ENCODE peak calls at places on chromosomes 11 and 22, in eight cellular contexts. One of them, this sample, is unnamed.

GRCh38 chr22:47257566-47257965 is 495.1 kb downstream of the TBC1D22A start:
- DNase-seq in fibroblast of mammary gland: no peak
- DNase-seq in Peyer's patch: no peak
- DNase-seq in A549: no peak
- DNase-seq in choroid plexus epithelial cell: no peak
- DNase-seq in left ventricle myocardium inferior: no peak
- DNase-seq in fibroblast of villous mesenchyme: no peak
- DNase-seq in LNCaP clone FGC: no peak
- DNase-seq in this sample: no peak

GRCh38 chr22:33400061-33400840 is 342.1 kb upstream of the SYN3 start:
- DNase-seq in fibroblast of mammary gland: no peak
- DNase-seq in Peyer's patch: no peak
- DNase-seq in A549: no peak
- DNase-seq in choroid plexus epithelial cell: no peak
- DNase-seq in left ventricle myocardium inferior: no peak
- DNase-seq in fibroblast of villous mesenchyme: no peak
- DNase-seq in LNCaP clone FGC: no peak
- DNase-seq in this sample: no peak

GRCh38 chr11:15114501-15115475 is at the start of gene INSC:
- DNase-seq in fibroblast of mammary gland: peak; percentile 46
- DNase-seq in Peyer's patch: no peak
- DNase-seq in A549: no peak
- DNase-seq in choroid plexus epithelial cell: peak; percentile 22
- DNase-seq in left ventricle myocardium inferior: peak; percentile 18
- DNase-seq in fibroblast of villous mesenchyme: peak; percentile 14
- DNase-seq in LNCaP clone FGC: no peak
- DNase-seq in this sample: no peak

GRCh38 chr11:65558002-65558784 is at the start of gene LTBP3:
- DNase-seq in fibroblast of mammary gland: peak; percentile 71
- DNase-seq in Peyer's patch: peak; percentile 58
- DNase-seq in A549: peak; percentile 64
- DNase-seq in choroid plexus epithelial cell: peak; percentile 88
- DNase-seq in left ventricle myocardium inferior: peak; percentile 87
- DNase-seq in fibroblast of villous mesenchyme: peak; percentile 76
- DNase-seq in LNCaP clone FGC: no peak
- DNase-seq in this sample: no peak

GRCh38 chr22:36055376-36056310 is 27.0 kb upstream of the RBFOX2 start:
- DNase-seq in fibroblast of mammary gland: peak; percentile 54
- DNase-seq in Peyer's patch: no peak
- DNase-seq in A549: no peak
- DNase-seq in choroid plexus epithelial cell: peak; percentile 36
- DNase-seq in left ventricle myocardium inferior: peak; percentile 17
- DNase-seq in fibroblast of villous mesenchyme: peak; percentile 14
- DNase-seq in LNCaP clone FGC: no peak
- DNase-seq in this sample: no peak

GRCh38 chr22:40628354-40629042 is 8.0 kb downstream of the MRTFA start:
- DNase-seq in fibroblast of mammary gland: peak; percentile 63
- DNase-seq in Peyer's patch: no peak
- DNase-seq in A549: no peak
- DNase-seq in choroid plexus epithelial cell: peak; percentile 28
- DNase-seq in left ventricle myocardium inferior: no peak
- DNase-seq in fibroblast of villous mesenchyme: no peak
- DNase-seq in LNCaP clone FGC: no peak
- DNase-seq in this sample: no peak

GRCh38 chr11:65316311-65316978 is 1.8 kb downstream of the CDC42EP2 start:
- DNase-seq in fibroblast of mammary gland: peak; percentile 99
- DNase-seq in Peyer's patch: no peak
- DNase-seq in A549: peak; percentile 29
- DNase-seq in choroid plexus epithelial cell: peak; percentile 82
- DNase-seq in left ventricle myocardium inferior: peak; percentile 64
- DNase-seq in fibroblast of villous mesenchyme: peak; percentile 95
- DNase-seq in LNCaP clone FGC: no peak
- DNase-seq in this sample: peak; percentile 86

GRCh38 chr22:35914665-35915476 is 113.8 kb downstream of the RBFOX2 start:
- DNase-seq in fibroblast of mammary gland: peak; percentile 91
- DNase-seq in Peyer's patch: no peak
- DNase-seq in A549: peak; percentile 83
- DNase-seq in choroid plexus epithelial cell: peak; percentile 95
- DNase-seq in left ventricle myocardium inferior: no peak
- DNase-seq in fibroblast of villous mesenchyme: peak; percentile 92
- DNase-seq in LNCaP clone FGC: peak; percentile 91
- DNase-seq in this sample: no peak

GRCh38 chr22:41641854-41642253 is 20.8 kb downstream of the XRCC6 start:
- DNase-seq in fibroblast of mammary gland: no peak
- DNase-seq in Peyer's patch: no peak
- DNase-seq in A549: no peak
- DNase-seq in choroid plexus epithelial cell: no peak
- DNase-seq in left ventricle myocardium inferior: no peak
- DNase-seq in fibroblast of villous mesenchyme: no peak
- DNase-seq in LNCaP clone FGC: no peak
- DNase-seq in this sample: no peak

GRCh38 chr11:111177037-111177988 is 68.2 kb upstream of the POU2AF2 start:
- DNase-seq in fibroblast of mammary gland: no peak
- DNase-seq in Peyer's patch: peak; percentile 65
- DNase-seq in A549: no peak
- DNase-seq in choroid plexus epithelial cell: no peak
- DNase-seq in left ventricle myocardium inferior: no peak
- DNase-seq in fibroblast of villous mesenchyme: no peak
- DNase-seq in LNCaP clone FGC: no peak
- DNase-seq in this sample: no peak

GRCh38 chr11:116400081-116400480 is 372.7 kb downstream of the BUD13 start:
- DNase-seq in fibroblast of mammary gland: no peak
- DNase-seq in Peyer's patch: no peak
- DNase-seq in A549: no peak
- DNase-seq in choroid plexus epithelial cell: no peak
- DNase-seq in left ventricle myocardium inferior: no peak
- DNase-seq in fibroblast of villous mesenchyme: no peak
- DNase-seq in LNCaP clone FGC: no peak
- DNase-seq in this sample: no peak

GRCh38 chr11:99200720-99201119 is 180.0 kb downstream of the CNTN5 start:
- DNase-seq in fibroblast of mammary gland: no peak
- DNase-seq in Peyer's patch: no peak
- DNase-seq in A549: no peak
- DNase-seq in choroid plexus epithelial cell: no peak
- DNase-seq in left ventricle myocardium inferior: no peak
- DNase-seq in fibroblast of villous mesenchyme: no peak
- DNase-seq in LNCaP clone FGC: no peak
- DNase-seq in this sample: no peak

GRCh38 chr22:43901976-43902643 is 10.3 kb upstream of the PNPLA5 start:
- DNase-seq in fibroblast of mammary gland: peak; percentile 89
- DNase-seq in Peyer's patch: no peak
- DNase-seq in A549: peak; percentile 56
- DNase-seq in choroid plexus epithelial cell: peak; percentile 84
- DNase-seq in left ventricle myocardium inferior: no peak
- DNase-seq in fibroblast of villous mesenchyme: peak; percentile 68
- DNase-seq in LNCaP clone FGC: no peak
- DNase-seq in this sample: peak; percentile 54

GRCh38 chr11:59647245-59647965 is 21.4 kb downstream of the PATL1 start:
- DNase-seq in fibroblast of mammary gland: no peak
- DNase-seq in Peyer's patch: no peak
- DNase-seq in A549: no peak
- DNase-seq in choroid plexus epithelial cell: no peak
- DNase-seq in left ventricle myocardium inferior: no peak
- DNase-seq in fibroblast of villous mesenchyme: no peak
- DNase-seq in LNCaP clone FGC: no peak
- DNase-seq in this sample: no peak

GRCh38 chr22:35893698-35894097 is 134.9 kb downstream of the RBFOX2 start:
- DNase-seq in fibroblast of mammary gland: peak; percentile 77
- DNase-seq in Peyer's patch: no peak
- DNase-seq in A549: no peak
- DNase-seq in choroid plexus epithelial cell: peak; percentile 84
- DNase-seq in left ventricle myocardium inferior: no peak
- DNase-seq in fibroblast of villous mesenchyme: peak; percentile 80
- DNase-seq in LNCaP clone FGC: no peak
- DNase-seq in this sample: no peak

GRCh38 chr22:47178339-47178738 is 415.9 kb downstream of the TBC1D22A start:
- DNase-seq in fibroblast of mammary gland: no peak
- DNase-seq in Peyer's patch: no peak
- DNase-seq in A549: no peak
- DNase-seq in choroid plexus epithelial cell: no peak
- DNase-seq in left ventricle myocardium inferior: no peak
- DNase-seq in fibroblast of villous mesenchyme: no peak
- DNase-seq in LNCaP clone FGC: no peak
- DNase-seq in this sample: no peak

GRCh38 chr11:29333993-29334780 is 682.6 kb downstream of the KCNA4 start:
- DNase-seq in fibroblast of mammary gland: peak; percentile 57
- DNase-seq in Peyer's patch: no peak
- DNase-seq in A549: peak; percentile 74
- DNase-seq in choroid plexus epithelial cell: peak; percentile 84
- DNase-seq in left ventricle myocardium inferior: no peak
- DNase-seq in fibroblast of villous mesenchyme: peak; percentile 70
- DNase-seq in LNCaP clone FGC: no peak
- DNase-seq in this sample: no peak

GRCh38 chr11:86355256-86355655 is 19.4 kb upstream of the CCDC81 start:
- DNase-seq in fibroblast of mammary gland: no peak
- DNase-seq in Peyer's patch: no peak
- DNase-seq in A549: no peak
- DNase-seq in choroid plexus epithelial cell: no peak
- DNase-seq in left ventricle myocardium inferior: no peak
- DNase-seq in fibroblast of villous mesenchyme: no peak
- DNase-seq in LNCaP clone FGC: no peak
- DNase-seq in this sample: no peak

DNA sequence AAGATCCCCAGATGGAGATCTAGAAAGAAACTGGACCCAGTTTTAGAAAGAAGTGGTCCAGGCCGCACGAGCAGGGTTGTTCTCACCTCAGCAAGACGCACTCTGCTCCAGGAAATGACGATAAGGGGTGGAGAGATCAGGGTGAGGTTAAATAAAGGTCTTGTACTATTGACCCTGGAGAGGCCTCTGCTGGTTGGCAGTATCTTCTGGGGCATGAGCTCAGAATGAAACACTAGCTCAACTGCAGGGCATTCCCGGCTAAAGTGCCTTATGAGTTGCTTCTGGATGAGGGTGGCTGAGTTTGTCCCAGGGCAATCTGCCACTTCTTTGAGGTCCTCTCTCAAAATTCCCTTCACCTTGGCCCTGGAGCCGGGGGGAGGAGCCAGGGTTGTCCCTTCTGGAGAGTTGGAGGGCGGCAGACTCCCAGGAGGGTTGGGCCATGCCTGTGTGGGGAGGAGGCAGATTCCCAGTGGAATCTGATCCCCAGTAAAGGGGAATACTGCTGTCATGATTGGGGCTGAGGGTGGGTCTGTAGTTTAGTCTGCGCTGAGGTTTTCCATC is 10.9 kb downstream of the USP2 start:
- DNase-seq in fibroblast of mammary gland: no peak
- DNase-seq in Peyer's patch: no peak
- DNase-seq in A549: no peak
- DNase-seq in choroid plexus epithelial cell: no peak
- DNase-seq in left ventricle myocardium inferior: peak; percentile 68
- DNase-seq in fibroblast of villous mesenchyme: peak; percentile 43
- DNase-seq in LNCaP clone FGC: no peak
- DNase-seq in this sample: no peak
- TF ChIP-seq CTCF in fibroblast of mammary gland: no peak
- TF ChIP-seq CTCF in Peyer's patch: no peak
- TF ChIP-seq CTCF in A549: no peak
- TF ChIP-seq CTCF in choroid plexus epithelial cell: no peak
- TF ChIP-seq CTCF in left ventricle myocardium inferior: no peak
- TF ChIP-seq CTCF in fibroblast of villous mesenchyme: no peak
- TF ChIP-seq CTCF in LNCaP clone FGC: no peak
- TF ChIP-seq CTCF in this sample: no peak

DNA sequence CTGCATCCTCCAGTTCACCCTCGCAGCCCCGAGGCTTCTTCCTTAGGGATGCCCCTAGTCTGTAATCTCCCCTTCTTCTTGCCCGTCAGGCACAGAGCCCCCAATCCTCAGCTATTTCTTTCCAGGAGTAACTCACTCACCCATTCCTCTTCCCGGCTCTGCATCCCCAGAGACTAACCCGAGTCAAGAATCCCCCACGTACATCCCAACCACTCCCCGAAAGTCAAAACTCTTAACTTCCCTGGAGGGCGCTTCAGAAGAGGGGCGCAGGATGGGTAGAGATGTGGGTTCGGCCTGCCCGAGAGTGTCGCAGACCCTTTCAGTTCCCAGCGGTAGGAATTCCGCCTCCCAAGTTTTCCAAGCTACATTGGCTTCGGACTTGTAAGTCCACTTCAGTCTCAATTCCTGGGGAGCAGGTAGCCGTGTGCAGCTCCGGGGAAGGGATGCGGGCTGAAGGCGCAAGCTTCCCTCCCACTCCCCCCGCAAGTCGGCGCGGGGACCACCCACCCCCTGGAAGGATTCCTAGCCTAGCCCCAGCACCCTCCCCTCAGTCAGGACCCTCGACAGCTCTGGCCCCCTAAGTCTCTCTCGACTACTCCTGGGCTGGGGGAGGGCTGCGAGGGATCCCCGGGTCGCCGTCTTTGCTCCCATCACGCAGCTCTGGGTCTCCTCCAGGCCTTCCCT is 871 bp downstream of the BDNF start:
- DNase-seq in fibroblast of mammary gland: peak; percentile 30
- DNase-seq in Peyer's patch: no peak
- DNase-seq in A549: peak; percentile 73
- DNase-seq in choroid plexus epithelial cell: peak; percentile 56
- DNase-seq in left ventricle myocardium inferior: no peak
- DNase-seq in fibroblast of villous mesenchyme: peak; percentile 59
- DNase-seq in LNCaP clone FGC: no peak
- DNase-seq in this sample: no peak
- H3K4me3 ChIP-seq in fibroblast of mammary gland: peak overlapping the region; percentile 61
- H3K4me3 ChIP-seq in Peyer's patch: peak overlapping the region; percentile 61
- H3K4me3 ChIP-seq in A549: peak overlapping the region; percentile 78
- H3K4me3 ChIP-seq in choroid plexus epithelial cell: peak overlapping the region; percentile 74
- H3K4me3 ChIP-seq in left ventricle myocardium inferior: peak overlapping the region; percentile 75
- H3K4me3 ChIP-seq in fibroblast of villous mesenchyme: peak overlapping the region; percentile 93
- H3K4me3 ChIP-seq in LNCaP clone FGC: no peak overlapping the region
- H3K4me3 ChIP-seq in this sample: peak overlapping the region; percentile 89

DNA sequence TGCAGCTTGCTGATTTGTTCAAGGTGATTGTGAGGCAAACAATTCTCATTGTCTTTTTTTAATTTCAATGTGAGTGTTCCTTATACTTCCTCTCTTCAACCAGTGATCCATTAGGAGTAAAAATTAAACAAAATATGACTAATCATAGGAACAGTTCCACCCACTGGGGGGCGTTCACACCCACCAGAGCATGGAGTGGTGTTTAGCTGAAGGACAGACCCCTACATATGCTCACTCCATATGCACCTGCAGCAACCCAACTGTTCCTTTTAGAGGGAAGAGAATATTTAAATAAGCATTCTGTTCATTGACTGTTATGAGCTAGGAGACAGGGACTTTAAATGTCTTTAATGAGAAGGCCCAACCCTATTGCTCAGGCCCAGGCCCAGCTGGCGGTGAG is 78.7 kb upstream of the DRD2 start:
- DNase-seq in fibroblast of mammary gland: no peak
- DNase-seq in Peyer's patch: no peak
- DNase-seq in A549: no peak
- DNase-seq in choroid plexus epithelial cell: no peak
- DNase-seq in left ventricle myocardium inferior: no peak
- DNase-seq in fibroblast of villous mesenchyme: no peak
- DNase-seq in LNCaP clone FGC: no peak
- DNase-seq in this sample: no peak
- TF ChIP-seq CTCF in fibroblast of mammary gland: peak; percentile 3
- TF ChIP-seq CTCF in Peyer's patch: no peak
- TF ChIP-seq CTCF in A549: no peak
- TF ChIP-seq CTCF in choroid plexus epithelial cell: peak; percentile 22
- TF ChIP-seq CTCF in left ventricle myocardium inferior: no peak
- TF ChIP-seq CTCF in fibroblast of villous mesenchyme: no peak
- TF ChIP-seq CTCF in LNCaP clone FGC: peak; percentile 12
- TF ChIP-seq CTCF in this sample: no peak

DNA sequence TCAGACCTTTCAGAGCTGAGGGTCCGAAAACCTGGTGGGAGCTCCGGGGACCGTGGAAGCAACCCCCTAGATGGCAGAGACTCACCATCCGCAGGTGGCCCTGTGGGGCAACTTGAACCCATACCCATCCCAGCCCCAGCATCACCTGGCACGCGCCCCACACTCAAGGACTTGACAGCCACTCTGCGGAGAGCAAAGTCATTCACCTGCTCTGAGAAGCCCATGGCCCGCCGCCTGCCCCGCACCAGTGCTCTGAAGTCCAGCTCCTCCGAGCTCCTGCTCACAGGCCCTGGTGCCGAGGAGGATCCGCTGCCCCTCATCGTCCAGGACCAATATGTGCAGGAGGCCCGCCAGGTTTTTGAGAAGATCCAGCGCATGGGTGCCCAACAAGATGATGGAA is 2.0 kb downstream of the ARHGEF17 start:
- DNase-seq in fibroblast of mammary gland: no peak
- DNase-seq in Peyer's patch: no peak
- DNase-seq in A549: no peak
- DNase-seq in choroid plexus epithelial cell: no peak
- DNase-seq in left ventricle myocardium inferior: no peak
- DNase-seq in fibroblast of villous mesenchyme: no peak
- DNase-seq in LNCaP clone FGC: no peak
- DNase-seq in this sample: no peak
- H3K4me3 ChIP-seq in fibroblast of mammary gland: peak overlapping the region; percentile 65
- H3K4me3 ChIP-seq in Peyer's patch: peak overlapping the region; percentile 68
- H3K4me3 ChIP-seq in A549: no peak overlapping the region
- H3K4me3 ChIP-seq in choroid plexus epithelial cell: peak overlapping the region; percentile 81
- H3K4me3 ChIP-seq in left ventricle myocardium inferior: peak overlapping the region; percentile 88
- H3K4me3 ChIP-seq in fibroblast of villous mesenchyme: peak overlapping the region; percentile 81
- H3K4me3 ChIP-seq in LNCaP clone FGC: no peak overlapping the region
- H3K4me3 ChIP-seq in this sample: peak overlapping the region; percentile 81

This sample was measured in AG04449.